ENCODE peak calls at places on chromosomes 4 and X, in six cellular contexts. T, Y, M, Q, P and O are unnamed samples.

GRCh38 chr4:46270986-46271596 is 118.8 kb downstream of the GABRA2 start:
- DNase-seq in T (no peak), M (no peak), P (no peak), Q (peak), Y (no peak), O (peak)

GRCh38 chr4:155978810-155979209 is 25.1 kb upstream of the CTSO start:
- DNase-seq in M (no peak), Q (no peak), P (no peak), T (no peak), Y (no peak), O (no peak)

GRCh38 chr4:54556081-54556480 is 101.7 kb upstream of the KIT start:
- DNase-seq in Y (no peak), P (no peak), M (no peak), T (no peak), Q (no peak), O (no peak)

GRCh38 chr4:81845273-81845672 is 373.6 kb upstream of the RASGEF1B start:
- DNase-seq in M (no peak), P (no peak), Y (no peak), T (no peak), Q (no peak), O (no peak)

GRCh38 chr4:187929024-187929423 is 66.5 kb upstream of the ZFP42 start:
- DNase-seq in Q (no peak), T (no peak), M (no peak), P (no peak), Y (no peak), O (no peak)

GRCh38 chrX:75155454-75155829 is 641 bp downstream of the ABCB7 start:
- DNase-seq in M (no peak), T (peak), P (no peak), Y (no peak), Q (no peak), O (peak)

GRCh38 chrX:2500091-2500680 is 590 bp downstream of the DHRSX start:
- DNase-seq in T (peak), P (no peak), Q (peak), M (peak), Y (no peak), O (peak)

GRCh38 chrX:21725498-21725897 is 32.4 kb downstream of the SMPX start:
- DNase-seq in Y (no peak), Q (peak), M (no peak), P (no peak), T (no peak), O (peak)

GRCh38 chr4:112031712-112032328 is 113.4 kb upstream of the FAM241A start:
- DNase-seq in P (no peak), Q (peak), M (no peak), T (peak), Y (no peak), O (peak)

GRCh38 chr4:12231098-12231497 is 802.4 kb upstream of the HS3ST1 start:
- DNase-seq in Y (no peak), M (no peak), Q (no peak), T (no peak), P (no peak), O (no peak)

DNA sequence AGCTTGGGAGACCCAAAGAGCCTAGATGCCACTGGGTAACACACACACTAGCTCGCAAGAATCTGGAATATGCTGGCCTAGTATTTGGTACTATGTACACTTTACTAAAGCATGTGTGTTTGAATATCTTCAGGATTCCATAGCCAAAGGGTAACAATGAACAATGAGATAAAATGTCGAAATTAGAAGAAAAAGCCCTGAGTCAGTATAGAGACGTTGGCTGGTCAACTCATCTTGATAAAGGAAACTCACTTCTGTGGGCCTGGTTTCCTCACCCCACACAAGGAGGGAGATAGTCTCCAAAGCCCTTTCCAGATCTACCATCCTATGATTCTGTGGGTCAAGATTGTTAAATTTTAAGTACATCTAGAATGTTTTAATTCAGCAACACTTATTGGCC is 6.9 kb downstream of the ZDHHC9 start:
- DNase-seq in P (no peak), T (no peak), Q (peak), Y (no peak), M (no peak), O (no peak)
- TF ChIP-seq CTCF in P (no peak), T (no peak), Q (no peak), Y (no peak), M (no peak), O (no peak)

GRCh38 chrX:133857648-133858269 is 127.6 kb downstream of the GPC3 start:
- DNase-seq in T (no peak), Y (no peak), Q (no peak), M (no peak), P (no peak), O (no peak)

GRCh38 chrX:133850414-133850813 is 135.0 kb downstream of the GPC3 start:
- DNase-seq in Y (no peak), M (no peak), P (no peak), T (no peak), Q (no peak), O (no peak)

GRCh38 chrX:133849676-133850075 is 135.7 kb downstream of the GPC3 start:
- DNase-seq in Q (no peak), M (no peak), T (no peak), P (no peak), Y (no peak), O (peak)

GRCh38 chrX:133856819-133857218 is 128.6 kb downstream of the GPC3 start:
- DNase-seq in Y (no peak), Q (no peak), M (no peak), T (no peak), P (no peak), O (no peak)

DNA sequence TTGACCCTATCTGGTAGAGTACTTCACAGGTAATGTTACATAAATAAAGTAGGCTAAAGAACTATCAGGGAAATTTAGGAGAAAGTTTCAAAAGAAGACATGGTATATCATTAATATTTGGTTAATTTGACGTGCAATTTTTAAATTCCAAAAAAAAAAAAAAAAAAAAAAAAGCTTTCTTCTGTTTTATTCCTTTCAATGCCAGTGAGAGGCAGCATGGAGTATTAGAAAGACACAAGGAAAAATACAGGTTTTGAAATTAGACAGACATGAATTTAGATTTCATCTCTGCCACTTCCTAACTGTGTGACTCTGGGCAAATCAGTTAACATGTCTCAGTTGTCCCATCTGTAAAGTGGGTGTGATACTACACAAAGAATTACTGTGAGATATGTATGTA is 132.6 kb downstream of the GPC3 start:
- DNase-seq in Q (no peak), M (no peak), T (no peak), P (no peak), Y (no peak), O (no peak)
- TF ChIP-seq CTCF in Q (no peak), M (no peak), T (no peak), P (no peak), Y (no peak), O (no peak)

DNA sequence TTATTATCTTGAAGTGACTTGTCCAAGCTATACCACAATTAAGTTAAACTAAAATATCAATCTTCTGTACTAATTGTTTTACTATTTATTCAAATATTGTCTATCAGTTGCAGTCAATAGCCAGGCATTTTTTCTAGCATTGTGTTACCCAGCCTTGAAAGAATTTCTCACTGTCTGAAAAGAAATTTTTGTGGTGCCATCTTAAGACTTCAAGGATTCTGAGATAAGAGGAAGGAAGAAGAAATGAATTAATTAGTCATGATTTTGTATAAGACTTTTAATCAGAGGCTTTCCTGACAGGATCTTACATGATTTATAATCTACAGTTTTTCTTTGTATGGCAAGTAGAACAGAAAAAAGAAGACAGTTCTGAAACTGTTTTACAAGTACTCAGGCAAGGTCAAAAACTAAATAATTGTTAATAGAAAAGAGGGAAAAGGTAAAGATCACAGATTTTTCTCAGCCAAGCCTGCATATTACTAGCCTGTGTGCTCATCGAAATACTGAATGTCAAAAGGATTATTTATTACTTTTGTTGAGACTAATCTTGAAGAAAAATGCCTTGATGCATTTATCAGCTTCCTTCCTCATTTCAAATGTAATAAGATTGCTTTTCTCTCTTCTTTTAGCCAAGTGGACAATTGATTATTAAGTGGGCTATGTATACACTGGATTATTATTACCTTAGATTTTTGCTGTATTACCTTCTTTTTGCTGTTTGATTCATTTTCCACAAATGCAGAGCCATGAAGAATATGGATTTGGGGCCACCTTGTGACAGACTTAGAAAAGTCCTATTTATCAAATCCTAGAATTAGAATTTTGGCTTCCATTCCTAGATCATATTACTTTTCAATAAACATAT is 53.8 kb downstream of the CXCL1 start:
- DNase-seq in P (no peak), Q (peak), Y (no peak), M (no peak), T (no peak), O (peak)
- TF ChIP-seq CTCF in P (peak), Q (peak), Y (no peak), M (no peak), T (no peak), O (peak)

GRCh38 chr4:27270435-27270834 is 409.8 kb downstream of the STIM2 start:
- DNase-seq in Q (no peak), P (no peak), Y (no peak), T (no peak), M (no peak), O (peak)
- TF ChIP-seq CTCF in Q (no peak), P (no peak), Y (no peak), T (no peak), M (no peak), O (no peak)

DNA sequence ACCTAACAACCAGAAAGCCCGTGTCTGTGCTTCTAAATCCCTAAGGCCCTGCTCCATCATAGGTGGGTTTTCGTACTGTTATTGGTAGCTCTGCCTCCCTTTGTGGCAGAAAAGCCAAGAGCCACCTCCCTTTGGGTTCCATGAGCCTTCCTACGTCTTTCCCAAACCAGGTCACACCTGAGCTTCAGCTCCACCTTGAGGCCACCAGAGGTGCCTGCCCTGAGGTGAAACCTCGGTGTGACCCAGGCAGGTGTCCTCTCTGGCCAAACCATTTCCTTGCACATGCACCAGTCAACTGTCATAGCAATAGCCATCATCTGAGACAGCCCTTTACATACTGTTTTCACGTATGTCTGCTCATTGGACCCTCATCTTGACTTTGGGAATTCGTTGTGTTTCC is 188.0 kb upstream of the RBPJ start:
- DNase-seq in Q (no peak), M (no peak), Y (no peak), T (peak), P (no peak), O (no peak)
- TF ChIP-seq CTCF in Q (no peak), M (no peak), Y (no peak), T (peak), P (no peak), O (peak)

GRCh38 chrX:104084063-104084462 is 8.0 kb upstream of the TMSB15C start:
- DNase-seq in T (no peak), M (no peak), Q (no peak), P (no peak), Y (no peak), O (no peak)
- TF ChIP-seq CTCF in T (no peak), M (no peak), Q (no peak), P (no peak), Y (no peak), O (no peak)

DNA sequence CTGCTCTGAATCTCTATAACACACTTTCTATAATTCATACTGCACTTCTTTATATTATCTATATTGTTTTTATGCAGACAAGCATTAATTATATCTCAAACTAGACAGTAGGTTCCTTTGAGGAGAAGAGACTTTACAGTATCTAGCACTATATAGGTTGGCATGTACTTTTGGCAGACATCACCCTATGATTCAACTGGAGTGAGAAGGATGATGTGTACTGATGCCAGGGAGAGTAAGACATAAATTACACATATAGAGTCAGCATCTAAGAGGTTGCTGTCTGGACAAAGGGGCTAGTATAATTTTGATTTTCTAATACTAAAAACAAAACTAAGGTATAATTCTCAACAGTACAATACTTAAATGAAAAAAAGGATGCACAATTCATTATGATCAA is 5.1 kb upstream of the RBM41 start:
- DNase-seq in M (no peak), T (no peak), Q (no peak), P (no peak), Y (no peak), O (peak)
- TF ChIP-seq CTCF in M (no peak), T (no peak), Q (no peak), P (no peak), Y (no peak), O (no peak)

DNA sequence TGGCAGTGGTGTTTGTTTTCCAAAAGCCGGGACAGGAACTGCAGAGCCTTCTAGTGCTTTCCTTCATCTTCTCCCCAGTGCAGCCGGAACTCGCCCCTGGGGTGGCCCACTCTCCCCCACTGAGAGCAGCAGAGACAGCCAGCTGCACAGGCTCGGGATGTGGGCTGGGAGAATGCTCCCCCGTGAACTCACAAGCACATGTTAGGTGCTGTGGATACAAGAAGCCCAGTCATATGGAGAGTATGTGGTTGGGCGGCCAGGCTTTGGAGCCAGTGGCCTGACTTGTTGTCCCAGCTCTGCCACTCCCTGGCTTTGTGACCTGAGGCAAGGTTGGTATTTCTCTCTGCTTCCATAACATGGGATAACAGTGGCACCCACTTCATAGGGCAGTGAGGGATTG is 9.4 kb upstream of the KIAA0232 start:
- DNase-seq in P (no peak), M (no peak), Y (no peak), T (no peak), Q (no peak), O (peak)
- TF ChIP-seq CTCF in P (no peak), M (no peak), Y (no peak), T (no peak), Q (no peak), O (no peak)

DNA sequence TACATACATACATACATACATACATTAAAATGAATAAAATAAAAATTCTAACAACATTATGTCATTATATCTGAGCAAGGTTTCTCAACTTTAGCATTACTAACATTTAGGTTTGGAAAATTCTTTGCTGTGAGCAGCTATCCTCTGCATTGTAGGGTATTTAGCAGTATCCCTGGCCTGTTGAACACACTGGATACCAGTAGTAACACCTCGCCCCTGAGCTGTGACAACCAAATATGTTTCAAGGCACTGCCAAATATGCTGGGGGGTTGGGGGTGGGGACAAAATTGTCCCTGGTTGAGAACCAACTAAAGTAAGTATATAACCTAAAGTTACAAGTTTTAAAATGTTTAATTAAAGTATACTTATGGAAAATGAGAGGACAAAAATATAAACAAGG is 860.9 kb upstream of the FTHL17 start:
- DNase-seq in M (no peak), Y (no peak), P (no peak), Q (no peak), T (no peak), O (no peak)
- TF ChIP-seq CTCF in M (no peak), Y (no peak), P (no peak), Q (no peak), T (no peak), O (no peak)